ENCODE peak calls at places on chromosomes 4 and X, in nine cellular contexts. J, S, X, P, Y, Z, E, W and H are unnamed samples.

GRCh38 chr4:113952452-113953029 is 26.9 kb downstream of the ARSJ start:
- DNase-seq in Z (peak), W (no peak), J (no peak), S (peak), P (no peak), E (peak), Y (no peak), X (no peak), H (no peak)

GRCh38 chr4:102411416-102411815 is 66.1 kb upstream of the SLC39A8 start:
- DNase-seq in J (no peak), S (no peak), Y (no peak), Z (no peak), E (no peak), W (no peak), P (no peak), X (no peak), H (no peak)

GRCh38 chrX:74118503-74118902 is 185.5 kb upstream of the ZCCHC13 start:
- DNase-seq in Y (no peak), Z (no peak), J (no peak), W (no peak), P (no peak), X (no peak), S (no peak), E (no peak), H (no peak)

GRCh38 chr4:140240237-140240636 is 86.3 kb upstream of the MAML3 start:
- DNase-seq in W (no peak), S (no peak), P (no peak), J (no peak), Y (no peak), X (no peak), Z (no peak), E (no peak), H (no peak)

GRCh38 chrX:68894513-68895338 is 65.9 kb downstream of the EFNB1 start:
- DNase-seq in W (no peak), S (peak), P (peak), Z (peak), J (peak), Y (peak), X (peak), E (no peak), H (no peak)

GRCh38 chrX:112967903-112968302 is 127.3 kb upstream of the AMOT start:
- DNase-seq in X (no peak), Y (no peak), S (no peak), E (no peak), P (no peak), W (no peak), J (no peak), Z (no peak), H (no peak)

GRCh38 chrX:7147978-7148824 is at the start of gene PUDP:
- DNase-seq in W (peak), J (peak), S (peak), Z (peak), E (peak), Y (peak), X (peak), P (peak), H (peak)

GRCh38 chr4:56666279-56666678 is 14.8 kb downstream of the HOPX start:
- DNase-seq in S (no peak), Z (no peak), E (no peak), X (no peak), Y (no peak), P (no peak), J (no peak), W (no peak), H (no peak)

GRCh38 chr4:2036327-2036726 is 22.8 kb upstream of the NAT8L start:
- DNase-seq in S (no peak), Y (no peak), W (no peak), J (no peak), Z (no peak), E (no peak), P (peak), X (no peak), H (no peak)

GRCh38 chr4:128812360-128812958 is 3.0 kb downstream of the JADE1 start:
- DNase-seq in E (peak), Z (peak), X (no peak), J (peak), P (no peak), Y (no peak), W (peak), S (peak), H (no peak)

GRCh38 chr4:20354120-20354519 is 102.4 kb downstream of the SLIT2 start:
- DNase-seq in Z (no peak), P (no peak), E (no peak), J (no peak), X (no peak), S (no peak), W (no peak), Y (no peak), H (no peak)

GRCh38 chr4:4574792-4575191 is 32.9 kb upstream of the STX18 start:
- DNase-seq in J (peak), P (peak), X (no peak), Z (no peak), E (no peak), S (peak), W (peak), Y (peak), H (no peak)

GRCh38 chr4:175435437-175435836 is 376.6 kb downstream of the GPM6A start:
- DNase-seq in P (no peak), J (no peak), X (no peak), W (no peak), S (no peak), E (no peak), Y (no peak), Z (peak), H (no peak)

GRCh38 chr4:54392459-54392858 is 163.4 kb downstream of the PDGFRA start:
- DNase-seq in Y (no peak), X (no peak), J (no peak), Z (no peak), E (no peak), W (no peak), P (no peak), S (no peak), H (no peak)

GRCh38 chrX:107449490-107450175 is at the start of gene FRMPD3:
- DNase-seq in W (no peak), E (no peak), Y (peak), Z (no peak), J (no peak), X (no peak), S (no peak), P (no peak), H (no peak)

GRCh38 chr4:139207873-139208403 is 30.9 kb upstream of the ELF2 start:
- DNase-seq in S (peak), X (no peak), Z (no peak), P (no peak), Y (no peak), E (no peak), W (no peak), J (no peak), H (no peak)

GRCh38 chrX:131273024-131273423 is 16.1 kb downstream of the IGSF1 start:
- DNase-seq in J (no peak), S (no peak), Z (no peak), X (no peak), E (no peak), W (no peak), P (no peak), Y (no peak), H (no peak)

GRCh38 chr4:118765399-118765798 is 70.5 kb downstream of the SEC24D start:
- DNase-seq in W (no peak), S (peak), E (no peak), Y (no peak), P (no peak), J (no peak), X (peak), Z (no peak), H (no peak)

GRCh38 chrX:10755477-10756334 is 135.3 kb upstream of the MID1 start:
- DNase-seq in W (no peak), E (no peak), X (no peak), Y (no peak), S (peak), Z (no peak), J (peak), P (no peak), H (no peak)

GRCh38 chrX:118723376-118723775 is 4.0 kb upstream of the IL13RA1 start:
- DNase-seq in J (no peak), X (no peak), Y (no peak), E (no peak), S (no peak), P (no peak), W (no peak), Z (no peak), H (no peak)

GRCh38 chr4:52869196-52869595 is 7.1 kb downstream of the RASL11B start:
- DNase-seq in Z (no peak), Y (peak), X (no peak), J (peak), P (peak), E (no peak), W (no peak), S (no peak), H (no peak)

GRCh38 chr4:158581161-158581560 is 59.5 kb downstream of the RXFP1 start:
- DNase-seq in S (peak), X (no peak), W (no peak), J (no peak), E (no peak), Y (no peak), Z (no peak), P (no peak), H (no peak)

GRCh38 chr4:144734522-144734921 is 88.6 kb downstream of the HHIP start:
- DNase-seq in S (peak), Y (no peak), P (no peak), X (no peak), W (no peak), Z (no peak), E (no peak), J (no peak), H (no peak)

GRCh38 chr4:53175640-53176039 is 190.2 kb downstream of the SCFD2 start:
- DNase-seq in E (no peak), J (no peak), W (no peak), X (no peak), Y (no peak), P (no peak), Z (no peak), S (no peak), H (no peak)

GRCh38 chrX:72714471-72714916 is 388 bp upstream of the PHKA1 start:
- DNase-seq in X (peak), P (peak), Y (peak), Z (peak), E (peak), S (peak), J (peak), W (peak), H (no peak)

GRCh38 chr4:95869961-95870500 is 30.1 kb downstream of the PDHA2 start:
- DNase-seq in J (no peak), P (no peak), S (no peak), W (no peak), Y (no peak), X (no peak), E (no peak), Z (no peak), H (no peak)

GRCh38 chrX:131918839-131919238 is 104.3 kb upstream of the STK26 start:
- DNase-seq in X (no peak), J (no peak), Z (no peak), W (no peak), Y (no peak), E (no peak), P (no peak), S (no peak), H (no peak)

GRCh38 chr4:26071688-26072087 is 157.7 kb downstream of the SMIM20 start:
- DNase-seq in E (no peak), J (no peak), P (no peak), S (no peak), Z (no peak), W (no peak), X (no peak), Y (no peak), H (no peak)

GRCh38 chr4:85760521-85760920 is 285.6 kb downstream of the ARHGAP24 start:
- DNase-seq in P (no peak), J (no peak), E (no peak), Y (no peak), X (no peak), W (no peak), S (no peak), Z (no peak), H (no peak)

GRCh38 chr4:181860157-181860556 is 383.0 kb upstream of the TENM3 start:
- DNase-seq in E (no peak), Y (no peak), J (no peak), Z (no peak), W (no peak), X (no peak), P (no peak), S (peak), H (no peak)

GRCh38 chrX:12974217-12974796 is 603 bp upstream of the TMSB4X start:
- DNase-seq in W (no peak), S (peak), P (peak), X (no peak), J (peak), Z (no peak), E (no peak), Y (peak), H (peak)

GRCh38 chrX:153830632-153831434 is 489 bp upstream of the PDZD4 start:
- DNase-seq in Z (no peak), J (no peak), S (no peak), Y (no peak), P (no peak), E (peak), X (no peak), W (no peak), H (no peak)

DNA sequence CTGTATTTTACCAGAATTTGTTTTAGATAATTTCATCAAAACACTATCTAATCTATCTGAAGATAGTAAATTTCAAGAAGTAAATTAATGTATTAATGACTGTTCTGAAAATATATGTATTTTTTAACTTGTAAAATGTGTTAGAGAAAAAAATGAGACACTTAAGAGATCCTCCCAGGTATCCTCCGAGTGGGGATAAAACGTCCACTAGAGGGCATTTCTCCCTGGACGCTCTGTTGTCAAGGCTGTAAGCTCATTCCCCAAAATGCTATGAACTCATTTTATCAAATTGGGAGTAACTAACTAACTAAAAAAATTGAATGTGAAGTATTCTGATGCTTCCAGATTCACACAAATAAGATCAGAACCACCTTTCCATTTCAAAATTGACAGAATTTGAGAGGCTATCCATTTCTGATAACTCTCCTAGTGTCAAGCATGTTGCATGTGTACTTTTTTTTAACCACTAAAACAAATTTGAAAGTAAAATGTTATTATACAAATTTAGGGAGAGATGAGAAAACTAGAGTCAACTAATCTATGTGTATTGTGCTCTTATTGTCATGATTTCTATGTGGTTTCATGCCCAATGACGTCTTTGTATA is 337.3 kb upstream of the HS3ST1 start:
- DNase-seq in Y (no peak), W (no peak), S (peak), J (no peak), X (no peak), E (peak), P (peak), Z (peak), H (no peak)
- TF ChIP-seq CTCF in Y (peak), W (peak), S (peak), J (peak), X (no peak), E (peak), P (peak), Z (peak), H (peak)

DNA sequence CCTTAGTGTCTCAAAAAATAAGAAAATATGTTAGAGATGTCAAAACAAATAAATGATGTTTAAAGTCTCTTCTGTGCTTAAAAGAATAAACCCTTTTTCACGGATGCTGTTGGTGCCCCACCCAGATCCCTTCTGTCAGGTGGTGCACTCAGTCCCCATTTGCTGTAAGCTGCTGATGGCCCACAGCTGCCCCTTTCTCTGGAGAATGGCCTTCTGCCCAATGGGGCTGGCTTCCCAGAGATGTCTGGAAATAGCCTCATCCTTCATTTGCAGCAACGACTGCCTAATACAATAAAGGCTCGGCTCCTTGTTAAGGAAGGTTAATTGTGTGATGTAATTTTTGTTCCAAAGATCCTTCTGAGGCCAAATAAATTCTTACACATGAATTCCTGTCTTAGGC is 31.9 kb downstream of the ETNPPL start:
- DNase-seq in Z (no peak), E (no peak), Y (no peak), S (no peak), W (no peak), P (no peak), J (no peak), X (no peak), H (no peak)
- TF ChIP-seq CTCF in Z (no peak), E (no peak), Y (no peak), S (no peak), W (no peak), P (no peak), J (no peak), X (no peak), H (no peak)

GRCh38 chrX:139892512-139892911 is 40.3 kb downstream of the ATP11C start:
- DNase-seq in Y (no peak), E (no peak), S (no peak), W (no peak), X (no peak), Z (no peak), J (no peak), P (no peak), H (no peak)
- TF ChIP-seq CTCF in Y (no peak), E (no peak), S (no peak), W (no peak), X (no peak), Z (no peak), J (no peak), P (no peak), H (no peak)

DNA sequence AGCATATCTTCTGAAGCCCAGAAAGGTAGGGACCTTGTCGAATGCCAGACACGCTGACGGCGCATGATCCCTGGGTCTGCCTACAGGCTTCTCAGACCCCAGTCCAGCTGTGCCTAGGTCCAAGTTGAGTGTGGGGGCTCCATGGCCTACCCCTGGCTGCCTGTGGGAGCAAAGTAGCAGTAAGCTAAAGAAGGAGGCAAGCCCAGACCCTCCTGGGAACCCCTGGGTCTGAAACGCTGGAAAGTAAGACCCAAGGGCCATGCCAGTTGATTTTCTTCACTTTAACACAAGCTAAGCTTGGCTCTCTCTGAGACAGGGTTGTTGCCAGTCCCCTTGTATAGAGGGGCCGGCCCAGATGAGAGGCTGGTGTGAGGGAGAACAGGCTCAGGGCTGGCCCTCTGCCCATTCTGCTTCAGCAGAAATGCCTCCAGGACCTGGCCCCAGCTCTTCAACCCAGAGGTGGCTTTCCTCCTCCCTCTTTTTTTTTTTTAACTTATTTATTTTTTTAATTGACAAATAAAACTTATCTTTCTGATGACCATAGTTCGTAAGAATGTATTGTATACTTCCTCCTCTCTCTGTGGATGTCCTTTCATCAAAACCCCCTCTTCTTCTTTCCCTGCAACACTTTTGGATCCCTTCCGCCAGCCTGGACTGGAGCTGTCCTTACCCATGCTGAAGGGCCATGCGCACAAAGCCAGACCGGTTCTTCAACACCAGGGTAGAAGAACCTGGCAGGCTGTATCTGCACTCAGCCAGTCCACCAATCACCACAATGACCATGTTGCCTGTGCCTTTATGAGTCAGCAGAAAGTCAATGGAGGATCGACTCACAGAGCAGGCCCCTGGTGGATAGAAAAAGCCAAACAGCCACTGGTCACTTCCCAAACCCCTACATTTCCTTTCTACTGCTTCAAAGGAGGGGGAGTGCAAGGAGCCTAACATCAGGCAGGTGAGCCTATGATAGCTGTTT is 7.1 kb downstream of the AWAT2 start:
- DNase-seq in S (no peak), W (no peak), E (no peak), J (no peak), Z (no peak), X (no peak), P (no peak), Y (no peak), H (no peak)
- TF ChIP-seq CTCF in S (no peak), W (no peak), E (no peak), J (no peak), Z (no peak), X (no peak), P (no peak), Y (no peak), H (no peak)